ENCODE peak calls at places on chromosomes 13 and 19, in five cellular contexts. V is ovary, J is tibial nerve, F is stomach, M is HepG2. H is an unnamed sample.
A peak's percentile ranks its signal among the peaks of the same experiment; 100 is the strongest.

GRCh38 chr13:38166121-38166520 is 183.5 kb upstream of the UFM1 start:
- DNase-seq in V (no peak), J (no peak), F (no peak), M (no peak), H (no peak)

GRCh38 chr19:6109947-6110346 is 353 bp downstream of the RFX2 start:
- DNase-seq in M (no peak), J (no peak), F (no peak), V (no peak), H (peak; percentile 73)

GRCh38 chr19:41957838-41958366 is 1.2 kb downstream of the RABAC1 start:
- DNase-seq in M (peak; percentile 81), J (no peak), V (peak; percentile 74), F (peak; percentile 81), H (peak; percentile 79)

GRCh38 chr19:34985249-34986022 is 14.7 kb upstream of the GRAMD1A start:
- DNase-seq in V (no peak), M (no peak), J (no peak), F (peak; percentile 57), H (no peak)

GRCh38 chr19:6465006-6465405 is 935 bp downstream of the CRB3 start:
- DNase-seq in V (no peak), F (peak; percentile 28), J (no peak), M (no peak), H (no peak)

GRCh38 chr19:48239120-48239519 is 16.6 kb downstream of the CARD8 start:
- DNase-seq in F (no peak), M (no peak), J (no peak), V (no peak), H (no peak)

GRCh38 chr13:94825507-94825906 is 113.2 kb upstream of the SOX21 start:
- DNase-seq in F (peak; percentile 33), J (peak; percentile 37), V (peak; percentile 73), M (no peak), H (peak; percentile 90)

GRCh38 chr13:24162604-24163003 is 2.1 kb downstream of the SPATA13 start:
- DNase-seq in J (no peak), M (no peak), F (no peak), V (no peak), H (no peak)

DNA sequence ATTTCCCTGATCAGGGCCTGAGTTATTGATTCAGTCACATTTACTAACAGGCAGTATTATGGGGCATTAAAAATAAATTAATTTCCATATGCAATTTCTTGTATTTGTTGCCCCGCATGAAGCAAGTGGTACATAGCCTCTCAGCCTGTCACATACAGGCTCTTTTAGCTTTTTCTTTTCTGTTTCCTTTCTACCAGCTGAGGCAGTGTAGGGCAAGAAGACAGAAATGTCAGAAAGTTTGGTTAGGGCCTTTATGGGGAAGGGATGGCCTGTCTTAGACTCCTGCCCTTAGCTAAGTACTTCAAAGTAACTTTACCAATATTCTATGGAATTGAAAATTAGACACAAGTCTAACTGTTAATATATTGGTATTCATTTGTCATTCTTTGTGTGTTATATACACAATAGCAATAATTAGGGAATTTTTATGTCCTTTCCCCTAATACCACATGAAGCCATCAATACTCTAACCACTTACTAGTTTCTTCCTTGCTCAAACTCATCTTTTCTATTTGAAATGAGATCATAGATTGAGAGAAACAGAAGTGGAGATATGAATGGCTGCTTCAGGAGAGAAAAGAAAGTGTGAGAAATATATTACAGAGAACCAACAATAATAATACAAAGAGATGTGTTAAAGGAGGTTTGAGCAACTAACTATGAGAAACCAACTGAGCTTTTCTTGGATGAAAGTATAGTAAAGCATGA is 669.6 kb downstream of the PCDH17 start:
- DNase-seq in J (no peak), V (no peak), F (no peak), M (no peak), H (no peak)
- H3K4me3 ChIP-seq in J (no peak overlapping the region), V (no peak overlapping the region), F (no peak overlapping the region), M (no peak overlapping the region), H (no peak overlapping the region)

GRCh38 chr19:7908078-7908699 is 4.5 kb downstream of the MAP2K7 start:
- DNase-seq in J (no peak), V (peak; percentile 37), F (no peak), M (no peak), H (no peak)
- TF ChIP-seq EP300 in J (no peak), V (no peak), F (no peak), M (no peak), H (no peak)

GRCh38 chr13:40388617-40389016 is 277.8 kb downstream of the FOXO1 start:
- DNase-seq in V (no peak), J (no peak), F (peak; percentile 39), M (no peak), H (peak; percentile 62)

GRCh38 chr13:40386586-40386985 is 279.9 kb downstream of the FOXO1 start:
- DNase-seq in F (no peak), V (no peak), M (no peak), J (no peak), H (no peak)

GRCh38 chr13:40387775-40388174 is 278.7 kb downstream of the FOXO1 start:
- DNase-seq in J (no peak), F (no peak), V (no peak), M (no peak), H (no peak)

GRCh38 chr13:40390290-40391008 is 276.0 kb downstream of the FOXO1 start:
- DNase-seq in J (no peak), V (no peak), F (no peak), M (no peak), H (no peak)

DNA sequence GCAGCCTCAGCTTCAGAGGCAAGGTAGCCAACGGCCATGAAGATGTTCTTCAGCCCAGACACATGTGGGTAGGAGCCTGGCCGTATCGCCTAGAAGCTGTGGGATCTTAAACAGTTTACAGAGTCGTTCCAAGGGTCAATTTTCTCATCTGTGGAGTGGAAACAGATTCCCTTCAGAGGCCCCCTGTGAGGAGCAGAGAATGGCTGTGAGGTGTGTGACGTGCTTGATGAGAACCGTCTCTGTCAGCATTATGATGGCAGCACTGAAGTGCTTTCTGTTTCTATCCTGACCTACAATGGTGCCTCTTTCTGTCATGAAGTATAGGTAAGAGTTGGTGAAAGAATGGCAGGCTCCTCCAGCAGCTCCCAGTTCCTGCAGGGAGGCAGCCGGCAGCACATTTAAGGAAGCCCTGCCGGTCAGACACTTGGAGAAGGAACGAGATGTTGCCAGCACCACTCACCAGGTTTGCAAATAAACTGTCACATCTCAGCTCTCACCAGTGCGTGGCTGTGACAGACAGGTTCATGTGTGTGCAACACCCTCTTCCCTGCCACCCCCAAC is 277.3 kb downstream of the FOXO1 start:
- DNase-seq in F (no peak), J (no peak), M (no peak), V (no peak), H (no peak)
- H3K4me3 ChIP-seq in F (peak overlapping the region; percentile 7), J (no peak overlapping the region), M (peak overlapping the region; percentile 62), V (no peak overlapping the region), H (no peak overlapping the region)

DNA sequence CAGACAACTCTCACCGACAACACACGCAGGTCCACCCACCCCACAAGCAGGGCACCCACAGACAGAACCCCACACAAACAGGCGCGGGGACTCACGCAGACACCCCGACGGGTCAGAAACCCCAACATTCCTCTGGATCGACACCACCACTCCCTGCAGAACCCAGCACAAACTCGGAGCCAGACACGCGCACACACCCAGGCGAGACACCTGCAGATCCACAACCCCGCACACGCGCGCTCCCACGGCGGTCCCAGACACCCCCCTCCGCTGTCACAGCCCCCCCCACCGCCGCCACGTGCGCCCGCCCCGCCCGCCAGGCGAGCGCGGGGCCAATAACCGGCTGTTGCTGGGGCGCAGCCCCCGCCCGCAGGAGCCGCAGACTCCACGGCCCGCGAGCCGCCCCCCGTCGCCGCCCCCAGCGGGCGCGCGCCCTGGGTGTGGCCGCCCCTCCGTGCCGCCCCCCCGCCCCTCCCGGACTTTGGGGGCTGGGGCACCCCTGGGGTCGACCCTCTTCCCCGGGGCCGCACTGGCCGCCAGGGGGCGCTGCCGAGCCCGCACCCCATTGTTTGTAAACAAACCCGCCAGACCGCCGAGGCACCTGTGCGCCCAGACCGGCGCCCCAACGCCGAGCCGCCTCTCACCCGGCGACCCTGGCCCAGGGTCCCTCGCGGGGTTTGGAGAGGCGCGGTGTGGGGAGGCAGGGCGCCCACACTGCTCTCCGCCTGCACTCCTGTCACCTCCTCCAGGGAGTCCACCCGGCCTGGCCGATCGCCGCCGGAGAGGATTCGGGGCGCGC is 678 bp downstream of the BBC3 start:
- DNase-seq in F (peak; percentile 74), V (peak; percentile 82), J (peak; percentile 57), M (peak; percentile 32), H (peak; percentile 84)
- TF ChIP-seq EP300 in F (no peak), V (no peak), J (no peak), M (no peak), H (no peak)

GRCh38 chr13:108495686-108496363 is 133.6 kb upstream of the MYO16 start:
- DNase-seq in M (no peak), V (no peak), J (no peak), F (no peak), H (no peak)
- H3K4me3 ChIP-seq in M (no peak overlapping the region), V (no peak overlapping the region), J (peak overlapping the region; percentile 7), F (peak overlapping the region; percentile 21), H (no peak overlapping the region)

GRCh38 chr19:51440052-51440451 is 18.2 kb downstream of the SIGLEC8 start:
- DNase-seq in M (no peak), F (no peak), J (no peak), V (no peak), H (no peak)

GRCh38 chr19:51439021-51439465 is 19.2 kb downstream of the SIGLEC8 start:
- DNase-seq in F (no peak), J (no peak), V (no peak), M (peak; percentile 14), H (no peak)

GRCh38 chr19:51441410-51442390 is 16.6 kb downstream of the SIGLEC8 start:
- DNase-seq in V (no peak), F (peak; percentile 54), J (no peak), M (no peak), H (peak; percentile 46)

GRCh38 chr19:51440846-51441409 is 17.3 kb downstream of the SIGLEC8 start:
- DNase-seq in V (no peak), J (no peak), F (no peak), M (no peak), H (peak; percentile 70)
- TF ChIP-seq EP300 in V (no peak), J (no peak), F (no peak), M (no peak), H (no peak)

GRCh38 chr13:100506600-100507422 is 81.8 kb downstream of the GGACT start:
- DNase-seq in F (no peak), M (no peak), V (no peak), J (no peak), H (no peak)

GRCh38 chr13:100511422-100511821 is 77.2 kb downstream of the GGACT start:
- DNase-seq in F (no peak), V (no peak), J (no peak), M (no peak), H (no peak)

GRCh38 chr13:100510208-100510997 is 78.2 kb downstream of the GGACT start:
- DNase-seq in J (no peak), M (no peak), F (no peak), V (no peak), H (no peak)

GRCh38 chr13:100508391-100508790 is 80.2 kb downstream of the GGACT start:
- DNase-seq in V (no peak), J (no peak), M (no peak), F (no peak), H (no peak)

DNA sequence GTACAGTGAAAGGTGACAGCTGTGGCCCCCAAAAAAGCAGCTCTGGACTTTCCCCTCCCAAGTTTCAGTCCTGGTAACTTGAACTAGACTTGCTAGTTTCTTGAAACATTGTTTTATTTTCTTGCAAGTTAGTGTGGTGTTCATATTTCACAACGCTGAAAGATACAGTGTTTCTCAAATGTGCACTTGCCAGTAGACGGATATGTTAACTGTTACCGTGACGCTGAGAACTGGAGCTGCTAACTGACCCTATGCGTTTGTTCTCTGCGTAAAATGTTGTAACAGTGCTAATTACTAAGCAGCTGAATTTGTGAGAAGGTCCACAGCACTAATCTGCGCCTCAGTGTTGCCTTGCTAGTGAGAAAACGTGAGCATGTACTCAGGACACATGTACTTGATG is 79.6 kb downstream of the GGACT start:
- DNase-seq in J (no peak), F (no peak), V (no peak), M (no peak), H (no peak)
- H3K4me3 ChIP-seq in J (no peak overlapping the region), F (no peak overlapping the region), V (no peak overlapping the region), M (no peak overlapping the region), H (no peak overlapping the region)